ENCODE peak calls at places on chromosomes 12 and 14, in seven cellular contexts. One of them, this sample, is unnamed.

GRCh38 chr14:61466249-61466904 is 145.0 kb downstream of the PRKCH start:
- DNase-seq in NCI-H1105: no peak
- DNase-seq in fibroblast of pulmonary artery: peak; percentile 100
- DNase-seq in left ventricle myocardium inferior: peak; percentile 84
- DNase-seq in NCI-H2029: no peak
- DNase-seq in GM12865: no peak
- DNase-seq in lower lobe of right lung: no peak
- DNase-seq in this sample: peak; percentile 100

GRCh38 chr12:24698972-24699371 is 249.9 kb downstream of the BCAT1 start:
- DNase-seq in fibroblast of pulmonary artery: no peak
- DNase-seq in NCI-H1105: no peak
- DNase-seq in GM12865: no peak
- DNase-seq in lower lobe of right lung: no peak
- DNase-seq in left ventricle myocardium inferior: no peak
- DNase-seq in NCI-H2029: no peak
- DNase-seq in this sample: no peak

GRCh38 chr12:26853303-26854027 is 20.5 kb upstream of the ITPR2 start:
- DNase-seq in GM12865: peak; percentile 83
- DNase-seq in left ventricle myocardium inferior: peak; percentile 61
- DNase-seq in NCI-H2029: peak; percentile 64
- DNase-seq in fibroblast of pulmonary artery: peak; percentile 78
- DNase-seq in NCI-H1105: peak; percentile 58
- DNase-seq in lower lobe of right lung: peak; percentile 79
- DNase-seq in this sample: peak; percentile 61

GRCh38 chr12:127582074-127582473 is 684.9 kb upstream of the TMEM132C start:
- DNase-seq in NCI-H1105: no peak
- DNase-seq in left ventricle myocardium inferior: no peak
- DNase-seq in GM12865: no peak
- DNase-seq in lower lobe of right lung: no peak
- DNase-seq in NCI-H2029: no peak
- DNase-seq in fibroblast of pulmonary artery: no peak
- DNase-seq in this sample: no peak

GRCh38 chr14:73625686-73626085 is 13.4 kb downstream of the ACOT6 start:
- DNase-seq in GM12865: no peak
- DNase-seq in lower lobe of right lung: no peak
- DNase-seq in NCI-H2029: no peak
- DNase-seq in fibroblast of pulmonary artery: peak; percentile 16
- DNase-seq in left ventricle myocardium inferior: no peak
- DNase-seq in NCI-H1105: no peak
- DNase-seq in this sample: no peak

GRCh38 chr14:104444159-104445030 is 135.2 kb upstream of the C14orf180 start:
- DNase-seq in NCI-H2029: no peak
- DNase-seq in left ventricle myocardium inferior: no peak
- DNase-seq in NCI-H1105: no peak
- DNase-seq in fibroblast of pulmonary artery: no peak
- DNase-seq in GM12865: no peak
- DNase-seq in lower lobe of right lung: no peak
- DNase-seq in this sample: no peak

GRCh38 chr14:77222546-77223225 is 41.1 kb downstream of the TMEM63C start:
- DNase-seq in left ventricle myocardium inferior: no peak
- DNase-seq in lower lobe of right lung: no peak
- DNase-seq in NCI-H1105: no peak
- DNase-seq in NCI-H2029: no peak
- DNase-seq in GM12865: no peak
- DNase-seq in fibroblast of pulmonary artery: no peak
- DNase-seq in this sample: no peak

GRCh38 chr12:42819801-42820200 is 230.3 kb upstream of the PRICKLE1 start:
- DNase-seq in GM12865: no peak
- DNase-seq in NCI-H1105: no peak
- DNase-seq in fibroblast of pulmonary artery: no peak
- DNase-seq in lower lobe of right lung: no peak
- DNase-seq in left ventricle myocardium inferior: no peak
- DNase-seq in NCI-H2029: no peak
- DNase-seq in this sample: no peak

GRCh38 chr14:72732022-72732780 is 161.7 kb downstream of the DPF3 start:
- DNase-seq in left ventricle myocardium inferior: no peak
- DNase-seq in GM12865: no peak
- DNase-seq in lower lobe of right lung: no peak
- DNase-seq in fibroblast of pulmonary artery: no peak
- DNase-seq in NCI-H2029: no peak
- DNase-seq in NCI-H1105: no peak
- DNase-seq in this sample: no peak

GRCh38 chr14:33987565-33988080 is 36.7 kb upstream of the EGLN3 start:
- DNase-seq in fibroblast of pulmonary artery: no peak
- DNase-seq in lower lobe of right lung: no peak
- DNase-seq in NCI-H1105: no peak
- DNase-seq in GM12865: no peak
- DNase-seq in NCI-H2029: peak; percentile 91
- DNase-seq in left ventricle myocardium inferior: no peak
- DNase-seq in this sample: no peak

GRCh38 chr14:84490081-84490480 is 1039.9 kb upstream of the FLRT2 start:
- DNase-seq in NCI-H1105: no peak
- DNase-seq in fibroblast of pulmonary artery: no peak
- DNase-seq in left ventricle myocardium inferior: no peak
- DNase-seq in GM12865: no peak
- DNase-seq in NCI-H2029: no peak
- DNase-seq in lower lobe of right lung: no peak
- DNase-seq in this sample: no peak

GRCh38 chr12:28089363-28089762 is 100.9 kb upstream of the CCDC91 start:
- DNase-seq in NCI-H2029: no peak
- DNase-seq in left ventricle myocardium inferior: no peak
- DNase-seq in NCI-H1105: no peak
- DNase-seq in fibroblast of pulmonary artery: peak; percentile 36
- DNase-seq in GM12865: no peak
- DNase-seq in lower lobe of right lung: no peak
- DNase-seq in this sample: no peak

GRCh38 chr12:3677609-3678008 is 75.3 kb downstream of the CRACR2A start:
- DNase-seq in NCI-H1105: no peak
- DNase-seq in GM12865: no peak
- DNase-seq in fibroblast of pulmonary artery: no peak
- DNase-seq in left ventricle myocardium inferior: no peak
- DNase-seq in lower lobe of right lung: no peak
- DNase-seq in NCI-H2029: no peak
- DNase-seq in this sample: no peak

GRCh38 chr12:76031081-76031413 is 529 bp downstream of the PHLDA1 start:
- DNase-seq in NCI-H2029: no peak
- DNase-seq in left ventricle myocardium inferior: no peak
- DNase-seq in NCI-H1105: no peak
- DNase-seq in GM12865: no peak
- DNase-seq in fibroblast of pulmonary artery: no peak
- DNase-seq in lower lobe of right lung: no peak
- DNase-seq in this sample: peak; percentile 53

This sample was measured in amniotic epithelial cell.